ENCODE peak calls at places on chromosome X, in seven cellular contexts. One of them, this sample, is unnamed.

GRCh38 chrX:137313627-137314026 is 252.3 kb upstream of the ZIC3 start:
- DNase-seq in H1: no peak
- DNase-seq in IMR-90: no peak
- DNase-seq in mesendoderm: no peak
- DNase-seq in H9: no peak
- DNase-seq in neuronal stem cell: no peak
- DNase-seq in mesenchymal stem cell: no peak
- DNase-seq in this sample: no peak

GRCh38 chrX:119411959-119412358 is 12.8 kb downstream of the SLC25A43 start:
- DNase-seq in mesenchymal stem cell: no peak
- DNase-seq in H9: no peak
- DNase-seq in neuronal stem cell: no peak
- DNase-seq in mesendoderm: peak; percentile 10
- DNase-seq in IMR-90: no peak
- DNase-seq in H1: no peak
- DNase-seq in this sample: peak; percentile 78

GRCh38 chrX:1451251-1451675 is 1.4 kb downstream of the ASMTL start:
- DNase-seq in H9: peak; percentile 14
- DNase-seq in neuronal stem cell: no peak
- DNase-seq in mesendoderm: no peak
- DNase-seq in H1: no peak
- DNase-seq in IMR-90: no peak
- DNase-seq in mesenchymal stem cell: no peak
- DNase-seq in this sample: no peak

GRCh38 chrX:78886550-78886949 is 58.6 kb upstream of the P2RY10 start:
- DNase-seq in H1: no peak
- DNase-seq in neuronal stem cell: peak; percentile 0
- DNase-seq in mesenchymal stem cell: no peak
- DNase-seq in H9: no peak
- DNase-seq in mesendoderm: peak; percentile 7
- DNase-seq in IMR-90: no peak
- DNase-seq in this sample: peak; percentile 14

GRCh38 chrX:123698979-123699378 is 33.9 kb downstream of the THOC2 start:
- DNase-seq in IMR-90: peak; percentile 1
- DNase-seq in H1: no peak
- DNase-seq in H9: no peak
- DNase-seq in mesenchymal stem cell: peak; percentile 2
- DNase-seq in neuronal stem cell: no peak
- DNase-seq in mesendoderm: no peak
- DNase-seq in this sample: no peak

GRCh38 chrX:136907626-136908025 is 27.1 kb upstream of the RBMX start:
- DNase-seq in mesendoderm: no peak
- DNase-seq in mesenchymal stem cell: no peak
- DNase-seq in H1: no peak
- DNase-seq in IMR-90: no peak
- DNase-seq in H9: no peak
- DNase-seq in neuronal stem cell: no peak
- DNase-seq in this sample: no peak

GRCh38 chrX:88135735-88136134 is 611.3 kb upstream of the CPXCR1 start:
- DNase-seq in IMR-90: no peak
- DNase-seq in H9: no peak
- DNase-seq in H1: no peak
- DNase-seq in mesenchymal stem cell: peak; percentile 0
- DNase-seq in neuronal stem cell: peak; percentile 0
- DNase-seq in mesendoderm: peak; percentile 6
- DNase-seq in this sample: no peak

GRCh38 chrX:104854188-104854587 is 288.2 kb downstream of the IL1RAPL2 start:
- DNase-seq in IMR-90: no peak
- DNase-seq in H1: no peak
- DNase-seq in H9: no peak
- DNase-seq in neuronal stem cell: no peak
- DNase-seq in mesendoderm: no peak
- DNase-seq in mesenchymal stem cell: peak; percentile 29
- DNase-seq in this sample: no peak

GRCh38 chrX:122783918-122784317 is 400.2 kb upstream of the GRIA3 start:
- DNase-seq in mesenchymal stem cell: no peak
- DNase-seq in H1: no peak
- DNase-seq in mesendoderm: no peak
- DNase-seq in IMR-90: no peak
- DNase-seq in H9: no peak
- DNase-seq in neuronal stem cell: no peak
- DNase-seq in this sample: no peak

GRCh38 chrX:134572816-134573682 is 85.2 kb downstream of the PLAC1 start:
- DNase-seq in neuronal stem cell: no peak
- DNase-seq in H1: no peak
- DNase-seq in IMR-90: peak; percentile 48
- DNase-seq in mesenchymal stem cell: peak; percentile 19
- DNase-seq in mesendoderm: no peak
- DNase-seq in H9: no peak
- DNase-seq in this sample: no peak

GRCh38 chrX:85084770-85085393 is 81.2 kb downstream of the APOOL start:
- DNase-seq in neuronal stem cell: peak; percentile 1
- DNase-seq in H9: no peak
- DNase-seq in H1: no peak
- DNase-seq in mesendoderm: peak; percentile 13
- DNase-seq in mesenchymal stem cell: peak; percentile 37
- DNase-seq in IMR-90: peak; percentile 49
- DNase-seq in this sample: peak; percentile 62

GRCh38 chrX:133670394-133670793 is 255.1 kb upstream of the GPC4 start:
- DNase-seq in neuronal stem cell: peak; percentile 42
- DNase-seq in H1: no peak
- DNase-seq in mesendoderm: peak; percentile 44
- DNase-seq in mesenchymal stem cell: peak; percentile 41
- DNase-seq in H9: no peak
- DNase-seq in IMR-90: peak; percentile 31
- DNase-seq in this sample: peak; percentile 7

GRCh38 chrX:47112316-47112954 is 32.1 kb downstream of the NDUFB11 start:
- DNase-seq in H9: peak; percentile 34
- DNase-seq in IMR-90: no peak
- DNase-seq in neuronal stem cell: no peak
- DNase-seq in mesendoderm: peak; percentile 19
- DNase-seq in mesenchymal stem cell: no peak
- DNase-seq in H1: no peak
- DNase-seq in this sample: no peak

GRCh38 chrX:78687586-78687985 is 28.5 kb upstream of the RTL3 start:
- DNase-seq in H1: no peak
- DNase-seq in H9: no peak
- DNase-seq in neuronal stem cell: no peak
- DNase-seq in mesendoderm: peak; percentile 2
- DNase-seq in IMR-90: no peak
- DNase-seq in mesenchymal stem cell: no peak
- DNase-seq in this sample: no peak

GRCh38 chrX:106894392-106894909 is 8.7 kb downstream of the RIPPLY1 start:
- DNase-seq in mesenchymal stem cell: peak; percentile 74
- DNase-seq in neuronal stem cell: peak; percentile 40
- DNase-seq in IMR-90: peak; percentile 73
- DNase-seq in H1: peak; percentile 2
- DNase-seq in H9: peak; percentile 71
- DNase-seq in mesendoderm: peak; percentile 79
- DNase-seq in this sample: peak; percentile 49

GRCh38 chrX:136950206-136950605 is 69.7 kb upstream of the RBMX start:
- DNase-seq in mesendoderm: no peak
- DNase-seq in H9: no peak
- DNase-seq in neuronal stem cell: no peak
- DNase-seq in IMR-90: no peak
- DNase-seq in H1: no peak
- DNase-seq in mesenchymal stem cell: no peak
- DNase-seq in this sample: no peak

GRCh38 chrX:12814434-12814833 is 23.2 kb downstream of the PRPS2 start:
- DNase-seq in H1: no peak
- DNase-seq in mesendoderm: peak; percentile 65
- DNase-seq in neuronal stem cell: no peak
- DNase-seq in mesenchymal stem cell: peak; percentile 53
- DNase-seq in IMR-90: peak; percentile 62
- DNase-seq in H9: peak; percentile 33
- DNase-seq in this sample: peak; percentile 69

GRCh38 chrX:43141885-43142284 is 363.9 kb upstream of the PPP1R2C start:
- DNase-seq in neuronal stem cell: no peak
- DNase-seq in H9: no peak
- DNase-seq in mesenchymal stem cell: no peak
- DNase-seq in H1: no peak
- DNase-seq in IMR-90: no peak
- DNase-seq in mesendoderm: no peak
- DNase-seq in this sample: no peak

GRCh38 chrX:133414399-133415275 is 652 bp downstream of the GPC4 start:
- DNase-seq in H9: no peak
- DNase-seq in H1: no peak
- DNase-seq in mesendoderm: no peak
- DNase-seq in IMR-90: no peak
- DNase-seq in neuronal stem cell: no peak
- DNase-seq in mesenchymal stem cell: peak; percentile 30
- DNase-seq in this sample: peak; percentile 29

GRCh38 chrX:114906978-114907510 is 110.4 kb downstream of the IL13RA2 start:
- DNase-seq in H1: peak; percentile 5
- DNase-seq in mesenchymal stem cell: no peak
- DNase-seq in mesendoderm: no peak
- DNase-seq in H9: peak; percentile 59
- DNase-seq in neuronal stem cell: no peak
- DNase-seq in IMR-90: no peak
- DNase-seq in this sample: no peak

GRCh38 chrX:107659768-107660167 is 31.5 kb downstream of the PRPS1 start:
- DNase-seq in H1: no peak
- DNase-seq in IMR-90: peak; percentile 64
- DNase-seq in neuronal stem cell: no peak
- DNase-seq in mesenchymal stem cell: peak; percentile 62
- DNase-seq in mesendoderm: no peak
- DNase-seq in H9: no peak
- DNase-seq in this sample: peak; percentile 57

GRCh38 chrX:71245159-71245558 is 8.8 kb downstream of the ZMYM3 start:
- DNase-seq in mesendoderm: no peak
- DNase-seq in IMR-90: no peak
- DNase-seq in mesenchymal stem cell: no peak
- DNase-seq in H1: no peak
- DNase-seq in neuronal stem cell: no peak
- DNase-seq in H9: no peak
- DNase-seq in this sample: no peak

GRCh38 chrX:30822068-30822671 is 66.9 kb downstream of the TAB3 start:
- DNase-seq in H9: no peak
- DNase-seq in H1: no peak
- DNase-seq in IMR-90: no peak
- DNase-seq in mesendoderm: peak; percentile 43
- DNase-seq in neuronal stem cell: no peak
- DNase-seq in mesenchymal stem cell: no peak
- DNase-seq in this sample: no peak

GRCh38 chrX:30283456-30284200 is 25.6 kb downstream of the NR0B1 start:
- DNase-seq in IMR-90: peak; percentile 93
- DNase-seq in H1: no peak
- DNase-seq in mesenchymal stem cell: peak; percentile 94
- DNase-seq in neuronal stem cell: no peak
- DNase-seq in H9: no peak
- DNase-seq in mesendoderm: peak; percentile 64
- DNase-seq in this sample: peak; percentile 72

GRCh38 chrX:13428055-13428786 is 108.4 kb upstream of the ATXN3L start:
- DNase-seq in IMR-90: peak; percentile 72
- DNase-seq in H9: peak; percentile 53
- DNase-seq in H1: no peak
- DNase-seq in neuronal stem cell: no peak
- DNase-seq in mesenchymal stem cell: peak; percentile 55
- DNase-seq in mesendoderm: peak; percentile 16
- DNase-seq in this sample: no peak

GRCh38 chrX:44071847-44072545 is 98.8 kb upstream of the NDP start:
- DNase-seq in H9: no peak
- DNase-seq in mesenchymal stem cell: peak; percentile 73
- DNase-seq in neuronal stem cell: no peak
- DNase-seq in IMR-90: peak; percentile 55
- DNase-seq in H1: no peak
- DNase-seq in mesendoderm: no peak
- DNase-seq in this sample: no peak

GRCh38 chrX:96386981-96387380 is 297.7 kb upstream of the DIAPH2 start:
- DNase-seq in mesenchymal stem cell: no peak
- DNase-seq in neuronal stem cell: no peak
- DNase-seq in IMR-90: no peak
- DNase-seq in mesendoderm: no peak
- DNase-seq in H1: no peak
- DNase-seq in H9: no peak
- DNase-seq in this sample: peak; percentile 25

DNA sequence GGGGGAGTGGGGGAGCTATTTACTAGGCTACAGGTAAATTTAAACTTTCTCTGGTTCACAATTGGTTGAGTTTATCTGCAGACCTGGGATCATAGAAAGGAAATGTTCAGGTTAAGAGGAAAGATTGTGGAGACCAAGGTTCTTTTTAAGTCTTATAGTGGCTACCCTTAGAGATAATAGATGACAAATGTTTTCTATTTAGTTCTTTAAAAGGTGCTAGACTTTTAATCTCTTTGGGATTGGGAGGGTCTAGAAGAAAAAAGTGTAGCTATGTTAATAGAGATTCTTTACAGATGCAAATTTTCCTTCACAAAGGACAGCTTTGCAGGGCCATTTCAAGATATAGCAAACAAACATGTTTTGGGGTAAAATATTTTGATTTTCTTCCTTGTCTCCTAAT is 76.0 kb downstream of the TEX13C start:
- DNase-seq in H1: no peak
- DNase-seq in neuronal stem cell: no peak
- DNase-seq in mesenchymal stem cell: no peak
- DNase-seq in mesendoderm: peak; percentile 84
- DNase-seq in H9: no peak
- DNase-seq in IMR-90: no peak
- DNase-seq in this sample: no peak
- H2AK5ac ChIP-seq in H1: no peak overlapping the region
- H2AK5ac ChIP-seq in neuronal stem cell: no peak overlapping the region
- H2AK5ac ChIP-seq in mesenchymal stem cell: no peak overlapping the region
- H2AK5ac ChIP-seq in mesendoderm: no peak overlapping the region
- H2AK5ac ChIP-seq in H9: no peak overlapping the region
- H2AK5ac ChIP-seq in IMR-90: no peak overlapping the region
- H2AK5ac ChIP-seq in this sample: no peak overlapping the region

GRCh38 chrX:23380581-23380980 is 45.9 kb downstream of the PTCHD1 start:
- DNase-seq in H9: peak; percentile 80
- DNase-seq in IMR-90: no peak
- DNase-seq in mesenchymal stem cell: no peak
- DNase-seq in mesendoderm: peak; percentile 80
- DNase-seq in neuronal stem cell: no peak
- DNase-seq in H1: peak; percentile 38
- DNase-seq in this sample: no peak
- H2AK5ac ChIP-seq in H9: no peak overlapping the region
- H2AK5ac ChIP-seq in IMR-90: no peak overlapping the region
- H2AK5ac ChIP-seq in mesenchymal stem cell: no peak overlapping the region
- H2AK5ac ChIP-seq in mesendoderm: no peak overlapping the region
- H2AK5ac ChIP-seq in neuronal stem cell: no peak overlapping the region
- H2AK5ac ChIP-seq in H1: no peak overlapping the region
- H2AK5ac ChIP-seq in this sample: no peak overlapping the region

DNA sequence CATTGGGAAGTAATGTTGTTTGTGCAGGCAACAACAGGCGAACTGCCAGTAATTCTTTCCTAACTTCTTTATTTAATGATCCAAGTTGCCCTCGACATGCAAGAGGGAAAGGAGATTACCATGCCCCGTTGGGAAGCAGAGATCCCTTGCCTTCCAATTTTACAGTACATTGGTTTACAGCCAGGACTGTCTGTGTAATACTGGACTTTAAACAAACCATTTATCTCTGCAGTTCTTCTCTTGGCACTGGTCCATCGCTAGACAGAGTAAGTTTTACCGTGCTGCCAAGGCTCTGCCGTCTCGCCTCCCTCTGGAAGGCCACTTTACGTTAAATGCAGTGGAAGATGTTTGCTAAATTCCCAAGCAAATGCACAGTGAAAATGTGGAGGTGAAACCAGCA is 660.3 kb upstream of the PRKX start:
- DNase-seq in H9: no peak
- DNase-seq in neuronal stem cell: no peak
- DNase-seq in H1: no peak
- DNase-seq in IMR-90: no peak
- DNase-seq in mesendoderm: no peak
- DNase-seq in mesenchymal stem cell: no peak
- DNase-seq in this sample: no peak
- H2AK5ac ChIP-seq in H9: no peak overlapping the region
- H2AK5ac ChIP-seq in neuronal stem cell: no peak overlapping the region
- H2AK5ac ChIP-seq in H1: no peak overlapping the region
- H2AK5ac ChIP-seq in IMR-90: no peak overlapping the region
- H2AK5ac ChIP-seq in mesendoderm: no peak overlapping the region
- H2AK5ac ChIP-seq in mesenchymal stem cell: no peak overlapping the region
- H2AK5ac ChIP-seq in this sample: no peak overlapping the region

GRCh38 chrX:48470833-48471118 is 716 bp upstream of the SLC38A5 start:
- DNase-seq in H9: no peak
- DNase-seq in mesendoderm: no peak
- DNase-seq in neuronal stem cell: no peak
- DNase-seq in IMR-90: no peak
- DNase-seq in mesenchymal stem cell: no peak
- DNase-seq in H1: no peak
- DNase-seq in this sample: no peak
- H2AK5ac ChIP-seq in H9: no peak overlapping the region
- H2AK5ac ChIP-seq in mesendoderm: no peak overlapping the region
- H2AK5ac ChIP-seq in neuronal stem cell: no peak overlapping the region
- H2AK5ac ChIP-seq in IMR-90: no peak overlapping the region
- H2AK5ac ChIP-seq in mesenchymal stem cell: no peak overlapping the region
- H2AK5ac ChIP-seq in H1: peak overlapping the region; percentile 82
- H2AK5ac ChIP-seq in this sample: peak overlapping the region; percentile 53

This sample was measured in trophoblast cell.